ENCODE peak calls at places on chromosome 11, in five cellular contexts. U, G, D, K and R are unnamed samples.

GRCh38 chr11:3614742-3615171 is 27.0 kb downstream of the ART5 start:
- DNase-seq in U (peak; percentile 89), G (no peak), D (no peak), K (no peak), R (no peak)

GRCh38 chr11:75503531-75504099 is 22.1 kb downstream of the GDPD5 start:
- DNase-seq in U (no peak), G (no peak), D (no peak), K (no peak), R (no peak)

GRCh38 chr11:102914238-102915043 is 39.7 kb upstream of the MMP12 start:
- DNase-seq in U (peak; percentile 8), G (no peak), D (no peak), K (peak; percentile 26), R (no peak)

GRCh38 chr11:35678471-35678870 is 15.9 kb downstream of the TRIM44 start:
- DNase-seq in U (no peak), G (no peak), D (no peak), K (no peak), R (no peak)

GRCh38 chr11:27864046-27865025 is 164.1 kb upstream of the BDNF start:
- DNase-seq in U (no peak), G (no peak), D (no peak), K (peak; percentile 91), R (no peak)

GRCh38 chr11:110297082-110297725 is 790 bp upstream of the RDX start:
- DNase-seq in U (no peak), G (no peak), D (no peak), K (no peak), R (no peak)

GRCh38 chr11:59463176-59463575 is 6.4 kb downstream of the OR4D6 start:
- DNase-seq in U (no peak), G (no peak), D (no peak), K (no peak), R (no peak)

GRCh38 chr11:107659310-107659709 is 52.5 kb downstream of the SLN start:
- DNase-seq in U (no peak), G (no peak), D (no peak), K (no peak), R (no peak)

GRCh38 chr11:16087886-16088285 is 268.5 kb downstream of the SOX6 start:
- DNase-seq in U (no peak), G (no peak), D (no peak), K (no peak), R (no peak)

GRCh38 chr11:111205622-111206385 is 39.7 kb upstream of the POU2AF2 start:
- DNase-seq in U (no peak), G (no peak), D (no peak), K (no peak), R (no peak)

GRCh38 chr11:60951611-60951908 is 416 bp downstream of the SLC15A3 start:
- DNase-seq in U (no peak), G (no peak), D (no peak), K (no peak), R (no peak)

GRCh38 chr11:70472240-70472639 is 73.9 kb downstream of the CTTN start:
- DNase-seq in U (no peak), G (no peak), D (no peak), K (no peak), R (no peak)

GRCh38 chr11:77155082-77155475 is 27.0 kb downstream of the MYO7A start:
- DNase-seq in U (peak; percentile 10), G (no peak), D (no peak), K (no peak), R (no peak)